ENCODE peak calls at places on chromosome 20, in six cellular contexts. Z is AG09309, F is cardiac fibroblast, K is brain microvascular endothelial cell, C is astrocyte of the cerebellum, I is ovary. N is an unnamed sample.

GRCh38 chr20:38049800-38050199 is 16.3 kb downstream of the RPRD1B start:
- DNase-seq in C (peak), F (peak), K (peak), Z (no peak), I (no peak), N (no peak)

GRCh38 chr20:953742-954141 is 37.6 kb upstream of the ANGPT4 start:
- DNase-seq in C (no peak), F (peak), I (no peak), Z (no peak), K (no peak), N (no peak)

GRCh38 chr20:45911486-45912343 is at the start of gene PLTP:
- DNase-seq in F (peak), Z (no peak), I (peak), K (peak), C (peak), N (no peak)

GRCh38 chr20:10023911-10024310 is 10.9 kb upstream of the ANKEF1 start:
- DNase-seq in F (peak), C (no peak), Z (no peak), K (no peak), I (no peak), N (no peak)

GRCh38 chr20:36562724-36563123 is 10.7 kb upstream of the TGIF2 start:
- DNase-seq in C (no peak), Z (no peak), F (no peak), K (no peak), I (no peak), N (no peak)

GRCh38 chr20:33076662-33077398 is 2.6 kb upstream of the BPIFB4 start:
- DNase-seq in I (no peak), F (peak), K (no peak), C (no peak), Z (no peak), N (peak)

GRCh38 chr20:57661201-57662027 is 41.2 kb upstream of the ZBP1 start:
- DNase-seq in F (no peak), C (no peak), Z (no peak), I (peak), K (no peak), N (no peak)

GRCh38 chr20:59010995-59011873 is 4.2 kb upstream of the CTSZ start:
- DNase-seq in I (no peak), C (peak), K (peak), Z (peak), F (peak), N (peak)

GRCh38 chr20:1665345-1665744 is 7.8 kb upstream of the SIRPG start:
- DNase-seq in I (no peak), F (no peak), K (no peak), Z (no peak), C (no peak), N (no peak)

GRCh38 chr20:17571153-17571527 is 1.3 kb downstream of the DSTN start:
- DNase-seq in K (no peak), F (no peak), I (no peak), C (no peak), Z (no peak), N (no peak)

GRCh38 chr20:38147751-38148150 is 17.3 kb downstream of the TGM2 start:
- DNase-seq in I (no peak), Z (no peak), F (no peak), C (no peak), K (no peak), N (no peak)

GRCh38 chr20:58494923-58495622 is 20.1 kb downstream of the APCDD1L start:
- DNase-seq in C (no peak), I (no peak), K (no peak), Z (no peak), F (no peak), N (no peak)

GRCh38 chr20:38607351-38607750 is 5.7 kb downstream of the ARHGAP40 start:
- DNase-seq in F (no peak), K (no peak), C (no peak), I (no peak), Z (no peak), N (no peak)

GRCh38 chr20:7151666-7152065 is 384.2 kb downstream of the BMP2 start:
- DNase-seq in Z (no peak), K (peak), C (no peak), F (peak), I (no peak), N (no peak)

GRCh38 chr20:61684583-61685235 is 381.0 kb downstream of the TAF4 start:
- DNase-seq in C (no peak), K (no peak), I (no peak), F (no peak), Z (no peak), N (no peak)

GRCh38 chr20:39266989-39267388 is 304.8 kb downstream of the DHX35 start:
- DNase-seq in F (no peak), I (no peak), K (no peak), C (no peak), Z (no peak), N (no peak)

GRCh38 chr20:17835941-17836861 is 132.4 kb downstream of the SNX5 start:
- DNase-seq in F (peak), I (peak), Z (peak), C (peak), K (no peak), N (no peak)

GRCh38 chr20:10651227-10651990 is 22.4 kb downstream of the JAG1 start:
- DNase-seq in Z (no peak), F (peak), C (no peak), I (no peak), K (peak), N (no peak)

GRCh38 chr20:46303176-46303956 is 4.9 kb downstream of the CDH22 start:
- DNase-seq in C (no peak), I (no peak), K (no peak), F (no peak), Z (no peak), N (no peak)

GRCh38 chr20:63191400-63191799 is 24.5 kb downstream of the YTHDF1 start:
- DNase-seq in C (no peak), Z (no peak), K (no peak), I (no peak), F (peak), N (peak)

GRCh38 chr20:13243826-13244376 is 22.8 kb downstream of the ISM1 start:
- DNase-seq in F (no peak), C (no peak), Z (peak), K (peak), I (no peak), N (no peak)

GRCh38 chr20:6162239-6162638 is 39.4 kb upstream of the FERMT1 start:
- DNase-seq in I (no peak), C (peak), K (no peak), Z (no peak), F (no peak), N (peak)

GRCh38 chr20:63186528-63187316 is 29.2 kb downstream of the YTHDF1 start:
- DNase-seq in K (no peak), C (no peak), I (no peak), Z (no peak), F (peak), N (no peak)

GRCh38 chr20:49674383-49675352 is 39.0 kb downstream of the B4GALT5 start:
- DNase-seq in I (no peak), F (peak), Z (peak), K (no peak), C (peak), N (peak)
- TF ChIP-seq CTCF in I (no peak), F (no peak), Z (peak), K (no peak), C (no peak), N (peak)

DNA sequence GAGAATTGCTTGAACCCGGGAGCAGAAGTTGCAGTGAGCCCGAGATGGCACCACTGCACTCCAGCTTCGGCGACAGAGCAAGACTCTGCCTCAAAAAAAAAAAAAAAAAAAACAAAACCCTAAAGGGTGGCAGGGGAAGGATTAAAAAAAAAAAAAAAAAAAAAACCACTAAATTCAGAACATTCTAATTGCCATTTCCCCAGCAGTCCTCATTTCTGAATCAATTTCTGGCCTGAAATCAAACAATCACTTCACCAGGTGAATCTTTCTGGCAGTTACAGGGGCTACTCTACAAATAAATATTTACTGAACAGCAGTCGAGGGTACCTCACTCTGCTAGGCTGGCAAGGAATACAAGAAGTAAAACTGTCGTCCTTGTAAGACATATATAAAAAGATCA is 1.2 kb downstream of the UQCC1 start:
- DNase-seq in I (no peak), C (no peak), K (no peak), F (no peak), Z (no peak), N (no peak)
- H3K4me3 ChIP-seq in I (no peak), C (peak), K (peak), F (no peak), Z (no peak), N (peak)

DNA sequence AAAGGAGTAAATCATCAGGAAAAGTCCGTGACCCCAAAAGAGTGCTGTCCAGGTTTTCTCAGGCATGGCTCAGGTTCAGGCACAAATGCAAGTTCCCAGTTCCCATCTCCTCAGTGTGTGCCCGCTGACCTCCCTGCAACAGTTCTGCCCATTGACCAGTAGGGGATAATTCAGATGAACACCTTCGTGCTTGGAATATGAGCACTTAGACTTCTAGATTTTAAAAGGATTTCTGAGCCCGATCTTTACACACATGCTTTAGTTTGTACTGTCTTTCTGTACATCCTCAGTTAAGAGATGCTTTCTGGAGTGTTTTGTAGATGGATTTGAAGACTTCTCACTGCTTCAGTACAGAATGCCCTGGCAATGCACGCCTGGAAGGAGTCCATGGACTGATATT is 239.7 kb upstream of the PLCB4 start:
- DNase-seq in I (no peak), Z (no peak), C (no peak), K (no peak), F (no peak), N (no peak)
- TF ChIP-seq CTCF in I (no peak), Z (peak), C (peak), K (peak), F (peak), N (peak)

GRCh38 chr20:32052090-32052791 is at the start of gene HCK:
- DNase-seq in C (no peak), Z (no peak), K (no peak), I (no peak), F (no peak), N (no peak)
- H3K4me3 ChIP-seq in C (no peak), Z (no peak), K (no peak), I (no peak), F (no peak), N (no peak)

GRCh38 chr20:43658068-43658722 is 8.7 kb upstream of the MYBL2 start:
- DNase-seq in K (no peak), Z (no peak), I (no peak), C (no peak), F (peak), N (peak)

GRCh38 chr20:43655937-43656336 is 11.0 kb upstream of the MYBL2 start:
- DNase-seq in I (no peak), K (no peak), F (no peak), Z (no peak), C (no peak), N (no peak)

GRCh38 chr20:43653966-43654365 is 12.9 kb upstream of the MYBL2 start:
- DNase-seq in I (no peak), K (no peak), Z (no peak), C (no peak), F (no peak), N (no peak)

GRCh38 chr20:43662943-43663655 is 3.8 kb upstream of the MYBL2 start:
- DNase-seq in Z (no peak), I (no peak), F (peak), C (no peak), K (no peak), N (no peak)

GRCh38 chr20:43658723-43659419 is 8.0 kb upstream of the MYBL2 start:
- DNase-seq in F (no peak), C (no peak), K (no peak), I (no peak), Z (no peak), N (no peak)
- TF ChIP-seq CTCF in F (no peak), C (no peak), K (peak), I (no peak), Z (no peak), N (peak)

GRCh38 chr20:49979030-49979832 is 3.5 kb upstream of the SNAI1 start:
- DNase-seq in K (no peak), C (no peak), Z (no peak), F (peak), I (peak), N (no peak)
- H3K4me3 ChIP-seq in K (peak), C (peak), Z (peak), F (peak), I (peak), N (peak)

DNA sequence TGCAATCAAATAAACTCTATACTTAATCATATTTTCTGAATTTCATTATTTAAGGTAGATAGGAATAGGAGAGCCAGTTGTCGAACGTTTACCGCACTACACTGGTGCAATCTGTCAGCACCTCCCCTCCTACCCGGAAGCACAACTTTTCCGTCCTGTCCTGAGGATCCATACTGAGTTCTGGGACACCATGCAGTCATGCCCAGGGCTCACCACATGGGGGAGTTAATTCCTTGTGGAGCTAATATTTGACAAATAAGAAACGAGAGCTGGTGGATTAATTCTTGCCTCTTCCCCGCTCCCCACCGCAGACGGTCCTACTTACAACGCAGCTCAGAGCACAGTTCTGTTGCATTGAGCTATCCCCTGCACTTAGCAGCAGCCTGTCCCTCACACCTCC is 107.7 kb upstream of the RALGAPA2 start:
- DNase-seq in F (peak), I (no peak), Z (no peak), C (no peak), K (no peak), N (no peak)
- TF ChIP-seq CTCF in F (peak), I (no peak), Z (peak), C (no peak), K (peak), N (peak)

GRCh38 chr20:3749087-3749688 is 16.7 kb downstream of the HSPA12B start:
- DNase-seq in K (no peak), I (no peak), F (no peak), C (no peak), Z (no peak), N (no peak)
- H3K4me3 ChIP-seq in K (no peak), I (no peak), F (no peak), C (no peak), Z (no peak), N (no peak)

GRCh38 chr20:47855799-47856198 is 70.5 kb upstream of the SULF2 start:
- DNase-seq in K (no peak), I (no peak), C (no peak), F (no peak), Z (no peak), N (no peak)

GRCh38 chr20:47857142-47857993 is 72.1 kb upstream of the SULF2 start:
- DNase-seq in Z (no peak), I (peak), C (no peak), K (no peak), F (peak), N (peak)

GRCh38 chr20:47860049-47860830 is 75.0 kb upstream of the SULF2 start:
- DNase-seq in I (no peak), C (no peak), F (no peak), Z (no peak), K (no peak), N (no peak)

GRCh38 chr20:47859255-47859654 is 74.0 kb upstream of the SULF2 start:
- DNase-seq in C (no peak), K (peak), Z (no peak), F (peak), I (no peak), N (no peak)

DNA sequence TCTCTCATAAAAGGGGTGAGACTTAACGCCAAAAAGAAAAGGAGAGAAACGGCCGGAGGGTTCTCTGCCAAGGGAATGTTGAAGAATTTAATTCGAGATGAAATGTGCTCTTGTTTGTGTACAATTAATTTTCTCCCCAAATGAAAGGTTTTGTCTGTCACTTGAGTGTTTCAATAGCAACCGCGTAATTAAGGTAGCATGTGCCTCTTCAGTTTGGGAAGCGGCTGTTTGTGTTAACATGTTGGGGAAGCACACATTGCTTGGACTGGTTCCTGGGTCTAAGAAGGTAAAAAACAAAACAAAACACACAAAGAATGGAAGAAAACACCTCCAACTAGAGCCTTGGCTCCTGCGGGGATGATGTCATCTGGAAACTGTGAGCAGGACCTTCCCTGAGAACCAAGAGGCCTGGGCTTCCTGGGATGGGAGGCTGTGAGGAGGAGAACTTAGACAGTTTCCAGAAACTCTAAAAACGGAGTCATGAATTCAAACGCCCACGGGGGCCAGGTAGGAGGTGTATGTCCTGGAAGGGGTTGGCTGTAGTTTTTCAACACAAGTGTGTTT is 72.8 kb upstream of the SULF2 start:
- DNase-seq in F (peak), C (peak), Z (no peak), K (no peak), I (no peak), N (no peak)
- TF ChIP-seq CTCF in F (no peak), C (no peak), Z (no peak), K (no peak), I (no peak), N (no peak)

GRCh38 chr20:51419646-51420045 is 122.9 kb downstream of the NFATC2 start:
- DNase-seq in I (no peak), C (no peak), K (no peak), Z (no peak), F (no peak), N (no peak)

GRCh38 chr20:51417745-51418529 is 124.6 kb downstream of the NFATC2 start:
- DNase-seq in I (no peak), C (no peak), Z (no peak), K (no peak), F (no peak), N (no peak)

GRCh38 chr20:51419236-51419635 is 123.3 kb downstream of the NFATC2 start:
- DNase-seq in F (no peak), K (no peak), I (no peak), C (no peak), Z (no peak), N (no peak)

GRCh38 chr20:51420805-51421204 is 121.7 kb downstream of the NFATC2 start:
- DNase-seq in I (no peak), F (no peak), K (no peak), C (no peak), Z (no peak), N (no peak)

GRCh38 chr20:51420111-51420510 is 122.4 kb downstream of the NFATC2 start:
- DNase-seq in C (no peak), Z (no peak), I (no peak), F (peak), K (peak), N (no peak)
- H3K4me3 ChIP-seq in C (no peak), Z (no peak), I (no peak), F (no peak), K (no peak), N (no peak)